ENCODE peak calls at places on chromosomes 5 and 9, in seven cellular contexts. Q is cardiac muscle cell, S is lung, U is esophagus squamous epithelium, Z is hepatocyte, L is tibial artery, W is ovary. E is an unnamed sample. For H3K4me1 and H3K27me3, the result is how much of the 10 kb centered on the place peaks cover.

GRCh38 chr5:27308151-27308550 is 269.8 kb upstream of the CDH9 start:
- DNase-seq in U (no peak), W (no peak), Q (no peak), L (no peak), Z (no peak), S (no peak), E (peak)

GRCh38 chr5:143782588-143783386 is 29.2 kb upstream of the HMHB1 start:
- DNase-seq in W (no peak), L (no peak), U (no peak), Q (no peak), S (no peak), Z (no peak), E (no peak)

GRCh38 chr5:139974661-139975060 is 68.4 kb downstream of the NRG2 start:
- DNase-seq in S (no peak), Q (no peak), U (no peak), L (no peak), Z (no peak), W (no peak), E (no peak)

GRCh38 chr5:131019601-131020315 is 145.3 kb downstream of the HINT1 start:
- DNase-seq in S (no peak), Z (peak), Q (no peak), L (no peak), U (no peak), W (no peak), E (peak)

GRCh38 chr5:154394328-154394727 is 51.5 kb upstream of the SAP30L start:
- DNase-seq in W (no peak), Z (no peak), Q (no peak), U (no peak), L (no peak), S (no peak), E (no peak)

GRCh38 chr5:43840424-43841232 is 237.6 kb downstream of the NNT start:
- DNase-seq in Z (no peak), Q (no peak), L (no peak), W (no peak), U (no peak), S (no peak), E (no peak)

GRCh38 chr9:20593551-20593950 is 28.7 kb downstream of the MLLT3 start:
- DNase-seq in U (no peak), W (no peak), L (no peak), S (no peak), Q (peak), Z (no peak), E (peak)

GRCh38 chr5:132422720-132423442 is 53.4 kb downstream of the SLC22A5 start:
- DNase-seq in U (no peak), L (no peak), Z (peak), S (no peak), Q (no peak), W (no peak), E (no peak)

GRCh38 chr9:75878461-75878860 is 12.0 kb upstream of the PCSK5 start:
- DNase-seq in Z (no peak), L (no peak), U (no peak), S (no peak), Q (no peak), W (no peak), E (no peak)

GRCh38 chr5:170112876-170113516 is 7.3 kb downstream of the FOXI1 start:
- DNase-seq in W (no peak), U (no peak), Z (no peak), S (no peak), Q (no peak), L (no peak), E (no peak)

GRCh38 chr9:98575379-98576346 is 133.1 kb downstream of the GABBR2 start:
- DNase-seq in Q (peak), L (no peak), Z (no peak), S (no peak), U (no peak), W (no peak), E (peak)

GRCh38 chr9:32524558-32525461 is 1.2 kb downstream of the RIGI start:
- DNase-seq in W (peak), Q (peak), S (peak), Z (no peak), U (no peak), L (no peak), E (peak)

GRCh38 chr5:73709536-73710129 is 83.6 kb downstream of the ARHGEF28 start:
- DNase-seq in Z (no peak), Q (no peak), U (no peak), L (no peak), W (no peak), S (no peak), E (peak)

GRCh38 chr5:119270121-119270565 is 85.7 kb upstream of the TNFAIP8 start:
- DNase-seq in S (no peak), Z (no peak), U (no peak), Q (no peak), W (no peak), L (no peak), E (no peak)

GRCh38 chr5:104513194-104513602 is 950.6 kb upstream of the NUDT12 start:
- DNase-seq in L (no peak), S (no peak), U (no peak), Q (peak), Z (peak), W (no peak), E (peak)

DNA sequence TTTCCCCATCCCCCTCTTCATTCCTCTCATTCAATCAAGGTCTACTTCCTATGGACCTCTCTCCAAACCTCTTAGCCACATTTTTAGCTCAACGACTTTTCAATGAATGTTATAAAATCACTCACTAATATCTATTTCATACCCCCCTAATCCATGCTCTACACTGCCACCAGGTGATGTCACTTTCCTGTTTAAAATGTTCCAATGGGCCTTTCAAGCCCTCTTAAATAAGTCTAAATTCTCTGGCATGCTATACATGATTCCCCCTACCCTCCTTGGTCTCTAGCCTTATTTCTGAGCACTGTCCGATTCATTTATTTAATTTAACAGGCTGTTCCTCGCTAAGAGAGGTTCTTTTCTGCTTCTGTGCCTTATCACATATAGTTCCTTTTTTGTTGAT is 9.3 kb downstream of the ABHD17B start:
- DNase-seq in Q (no peak), U (no peak), L (no peak), W (no peak), S (no peak), Z (no peak), E (no peak)
- H3K4me1 ChIP-seq in Q (under half), U (under half), L (half or more), W (under half), S (under half), Z (under half), E (under half)

GRCh38 chr9:114049453-114050225 is 28.5 kb downstream of the AMBP start:
- DNase-seq in S (no peak), Z (no peak), Q (no peak), U (no peak), W (peak), L (no peak), E (no peak)

GRCh38 chr9:114046876-114047275 is 31.2 kb downstream of the AMBP start:
- DNase-seq in W (no peak), U (no peak), S (no peak), Z (no peak), L (no peak), Q (peak), E (peak)

GRCh38 chr9:114046237-114046755 is 31.8 kb downstream of the AMBP start:
- DNase-seq in Z (no peak), Q (no peak), S (no peak), U (no peak), W (no peak), L (no peak), E (peak)

GRCh38 chr9:114048533-114049452 is 29.3 kb downstream of the AMBP start:
- DNase-seq in L (no peak), W (peak), Z (no peak), S (no peak), U (no peak), Q (no peak), E (no peak)

DNA sequence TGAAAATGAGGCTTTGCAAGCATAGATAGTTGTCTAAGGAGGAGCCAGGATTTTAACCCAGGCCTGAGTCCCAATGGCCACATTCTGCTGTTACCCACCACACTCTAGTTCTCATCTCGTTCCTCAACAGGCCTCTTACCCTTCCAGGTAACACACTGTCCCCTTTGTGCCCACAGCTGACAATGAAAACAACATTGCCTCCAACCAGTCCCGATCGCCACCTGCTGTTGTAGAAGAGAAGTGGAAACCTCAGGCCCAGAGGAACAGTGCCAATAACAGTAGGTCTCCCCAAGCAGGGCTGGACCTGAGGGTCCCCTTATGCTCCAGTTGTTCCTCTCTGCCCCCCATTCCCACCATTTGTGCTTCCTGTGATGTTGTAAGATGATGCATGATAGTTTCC is 30.4 kb downstream of the AMBP start:
- DNase-seq in W (peak), U (no peak), Q (peak), L (no peak), S (no peak), Z (no peak), E (no peak)
- TF ChIP-seq CTCF in W (no peak), U (peak), Q (peak), L (no peak), S (no peak), Z (peak), E (peak)

DNA sequence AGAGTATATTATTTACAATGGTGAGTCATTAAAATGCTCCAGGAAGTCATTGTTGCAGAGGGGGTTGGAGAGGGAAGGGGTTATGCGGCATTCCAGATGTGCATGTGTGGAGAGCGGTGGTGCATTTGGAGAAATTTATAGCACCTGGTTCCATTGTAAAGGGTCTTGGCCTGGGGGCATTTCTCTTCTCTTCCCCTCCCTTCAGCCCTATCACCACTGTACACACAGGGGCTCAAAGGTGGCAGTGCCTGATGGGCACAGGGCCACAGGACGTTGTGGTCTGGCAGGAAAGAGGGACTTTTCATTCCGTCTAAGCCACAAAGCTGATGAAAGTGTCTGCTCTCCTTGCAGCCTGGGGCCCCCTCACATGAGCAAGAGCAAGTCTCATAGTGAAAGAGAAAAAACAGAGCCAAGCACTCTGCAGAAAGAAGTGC is 442.4 kb upstream of the ZNF462 start:
- DNase-seq in Z (peak), Q (peak), L (no peak), W (no peak), U (no peak), S (no peak), E (peak)
- H3K27me3 ChIP-seq in Z (under half), Q (under half), L (under half), W (under half), U (under half), S (under half), E (under half)

GRCh38 chr9:69657269-69657668 is 14.9 kb downstream of the APBA1 start:
- DNase-seq in S (no peak), L (no peak), W (no peak), Z (peak), U (no peak), Q (no peak), E (no peak)
- H3K4me1 ChIP-seq in S (under half), L (under half), W (under half), Z (under half), U (under half), Q (under half), E (under half)

DNA sequence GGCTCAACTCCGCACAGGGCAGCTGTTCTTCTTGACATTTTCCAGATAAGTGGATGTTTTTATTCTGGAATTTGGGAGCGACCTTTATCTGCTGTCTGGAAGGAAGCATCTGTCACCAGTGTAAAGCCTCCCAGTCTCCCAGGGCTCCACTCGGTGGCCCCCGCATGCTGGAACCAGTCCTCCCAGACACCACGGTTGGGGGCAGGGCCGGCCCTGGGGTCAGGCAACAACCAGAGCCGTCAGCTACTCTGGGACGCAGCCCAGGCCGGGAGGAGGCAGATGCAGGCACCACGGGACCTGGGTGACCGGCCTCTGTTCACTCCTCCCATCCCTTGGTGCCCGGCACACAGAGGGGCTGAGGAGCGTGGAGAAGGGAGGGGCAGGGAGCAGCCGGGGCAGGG is 92.8 kb upstream of the ADAMTS2 start:
- DNase-seq in L (no peak), W (peak), U (no peak), Q (peak), S (no peak), Z (peak), E (no peak)
- TF ChIP-seq CTCF in L (no peak), W (no peak), U (no peak), Q (no peak), S (no peak), Z (no peak), E (no peak)